ENCODE peak calls at places on chromosomes 2 and 18, in nine cellular contexts. M is H9, A is neuronal stem cell, H is IMR-90, Q is colonic mucosa, K is Peyer's patch, Y is esophagus squamous epithelium, S is tibial artery, F is uterus. R is an unnamed sample.

GRCh38 chr2:6358985-6359384 is 506.7 kb downstream of the CMPK2 start:
- DNase-seq in M (no peak), A (no peak), H (no peak), Q (no peak), K (no peak), Y (no peak), S (no peak), F (no peak), R (no peak)

GRCh38 chr18:9123520-9123919 is 13.1 kb upstream of the ANKRD12 start:
- DNase-seq in M (no peak), A (no peak), H (no peak), Q (no peak), K (no peak), Y (no peak), S (no peak), F (no peak), R (no peak)

GRCh38 chr2:220703279-220703678 is 868.8 kb downstream of the EPHA4 start:
- DNase-seq in M (no peak), A (no peak), H (peak; percentile 30), Q (no peak), K (no peak), Y (no peak), S (no peak), F (no peak), R (no peak)

GRCh38 chr2:118221952-118222594 is 133.8 kb downstream of the INSIG2 start:
- DNase-seq in M (peak; percentile 38), A (peak; percentile 52), H (peak; percentile 76), Q (peak; percentile 46), K (no peak), Y (no peak), S (no peak), F (peak; percentile 17), R (peak; percentile 12)

GRCh38 chr2:6932206-6932605 is 15.0 kb downstream of the RNF144A start:
- DNase-seq in M (no peak), A (no peak), H (no peak), Q (no peak), K (no peak), Y (no peak), S (no peak), F (no peak), R (no peak)

GRCh38 chr2:40451926-40452605 is at the start of gene SLC8A1:
- DNase-seq in M (peak; percentile 49), A (peak; percentile 51), H (peak; percentile 49), Q (no peak), K (peak; percentile 56), Y (no peak), S (peak; percentile 67), F (peak; percentile 40), R (no peak)

GRCh38 chr2:235007664-235008457 is 56.0 kb downstream of the SH3BP4 start:
- DNase-seq in M (no peak), A (no peak), H (no peak), Q (no peak), K (no peak), Y (no peak), S (no peak), F (no peak), R (no peak)

GRCh38 chr2:216626168-216626874 is 6.9 kb upstream of the IGFBP2 start:
- DNase-seq in M (no peak), A (no peak), H (no peak), Q (no peak), K (no peak), Y (no peak), S (no peak), F (no peak), R (no peak)

GRCh38 chr2:158484892-158485556 is 28.3 kb downstream of the PKP4 start:
- DNase-seq in M (no peak), A (no peak), H (no peak), Q (no peak), K (no peak), Y (no peak), S (no peak), F (no peak), R (no peak)
- H3K4me1 ChIP-seq in M (no peaks in the 10 kb centered on the region), A (peaks cover 4% of the 10 kb centered on the region), H (peaks cover 5% of the 10 kb centered on the region), Q (no peaks in the 10 kb centered on the region), K (no peaks in the 10 kb centered on the region), Y (peaks cover 34% of the 10 kb centered on the region), S (peaks cover 22% of the 10 kb centered on the region), F (no peaks in the 10 kb centered on the region), R (peaks cover 2% of the 10 kb centered on the region)

GRCh38 chr18:35458271-35458670 is 39.5 kb downstream of the INO80C start:
- DNase-seq in M (no peak), A (no peak), H (no peak), Q (no peak), K (no peak), Y (no peak), S (no peak), F (no peak), R (no peak)

GRCh38 chr18:35456181-35456850 is 41.4 kb downstream of the INO80C start:
- DNase-seq in M (no peak), A (no peak), H (peak; percentile 17), Q (peak; percentile 69), K (peak; percentile 64), Y (no peak), S (no peak), F (peak; percentile 30), R (no peak)

GRCh38 chr18:35451032-35451431 is 46.7 kb downstream of the INO80C start:
- DNase-seq in M (no peak), A (no peak), H (no peak), Q (no peak), K (no peak), Y (no peak), S (no peak), F (no peak), R (no peak)

GRCh38 chr18:35457140-35457704 is 40.5 kb downstream of the INO80C start:
- DNase-seq in M (no peak), A (no peak), H (no peak), Q (no peak), K (no peak), Y (no peak), S (no peak), F (no peak), R (no peak)

DNA sequence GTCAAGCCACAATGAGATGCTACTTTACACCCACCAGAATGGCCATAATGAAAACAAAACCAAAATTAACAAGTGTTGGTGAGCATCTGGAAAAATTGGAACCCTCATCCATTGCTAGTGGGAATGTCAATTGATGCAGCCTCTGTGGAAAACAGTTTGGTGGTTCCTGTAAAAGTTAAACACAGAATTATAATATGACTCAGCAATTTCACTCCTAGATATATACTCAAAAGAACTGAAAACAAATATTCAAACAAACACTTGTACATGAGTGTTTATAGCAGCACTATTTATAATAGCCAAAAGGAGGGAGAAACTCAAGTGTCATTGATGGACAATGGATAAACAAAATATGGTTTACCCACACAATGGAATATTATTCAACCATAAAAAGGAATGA is 43.0 kb downstream of the INO80C start:
- DNase-seq in M (no peak), A (no peak), H (no peak), Q (no peak), K (no peak), Y (no peak), S (no peak), F (no peak), R (no peak)
- H3K4me1 ChIP-seq in M (peaks cover 7% of the 10 kb centered on the region), A (peaks cover 3% of the 10 kb centered on the region), H (peaks cover 13% of the 10 kb centered on the region), Q (no peaks in the 10 kb centered on the region), K (no peaks in the 10 kb centered on the region), Y (peaks cover 57% of the 10 kb centered on the region), S (peaks cover 41% of the 10 kb centered on the region), F (no peaks in the 10 kb centered on the region), R (no peaks in the 10 kb centered on the region)

DNA sequence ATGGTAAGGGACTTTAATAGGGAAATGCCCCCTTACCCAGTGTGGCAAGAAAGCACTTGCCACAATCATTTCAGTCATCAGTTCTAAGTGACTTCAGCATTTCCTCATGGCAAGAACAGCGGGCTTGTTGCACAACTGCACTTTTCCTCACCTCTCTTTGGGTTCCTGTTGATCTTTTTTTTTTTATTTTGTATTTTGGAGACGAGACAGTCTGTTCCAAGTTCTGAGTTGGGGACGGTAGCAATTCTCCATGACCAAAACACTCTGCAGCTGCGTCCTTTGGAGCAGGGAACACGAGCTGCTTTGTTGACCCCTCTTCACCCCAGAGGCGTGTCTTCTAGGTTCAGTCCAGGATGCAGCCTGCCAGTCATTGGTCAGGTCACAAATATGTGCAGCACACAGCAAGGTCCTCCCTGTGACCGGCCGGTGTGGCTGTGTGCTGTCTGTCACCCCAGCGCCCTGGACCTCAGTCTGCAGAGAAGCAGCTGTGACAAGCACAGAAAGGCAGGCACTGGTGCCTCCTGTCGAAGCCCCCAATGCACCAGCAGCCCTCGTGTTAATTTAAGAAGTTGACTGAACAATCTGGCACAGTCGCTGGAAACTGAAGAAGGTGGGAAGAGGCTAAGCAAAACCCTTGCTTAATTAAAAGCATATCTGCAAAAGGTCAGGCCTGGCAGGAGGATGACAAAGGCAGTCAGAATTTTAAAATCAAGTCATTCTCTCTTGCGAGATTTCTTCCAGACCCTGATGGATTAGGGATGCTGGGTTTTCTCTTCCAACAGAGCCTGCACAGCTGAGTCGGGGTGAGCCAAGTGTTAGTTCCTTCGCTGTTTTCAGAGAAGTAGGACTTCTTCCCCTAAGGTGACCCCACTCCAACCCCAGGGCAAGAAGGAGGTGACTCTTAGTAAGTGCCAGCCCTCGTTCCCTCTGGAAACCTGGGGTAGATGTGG is 96.7 kb upstream of the COPS8 start:
- DNase-seq in M (no peak), A (no peak), H (no peak), Q (no peak), K (no peak), Y (no peak), S (peak; percentile 89), F (peak; percentile 72), R (no peak)
- H3K4me1 ChIP-seq in M (no peaks in the 10 kb centered on the region), A (peaks cover 9% of the 10 kb centered on the region), H (no peaks in the 10 kb centered on the region), Q (no peaks in the 10 kb centered on the region), K (no peaks in the 10 kb centered on the region), Y (no peaks in the 10 kb centered on the region), S (no peaks in the 10 kb centered on the region), F (no peaks in the 10 kb centered on the region), R (no peaks in the 10 kb centered on the region)

GRCh38 chr2:217810275-217810674 is 192.5 kb downstream of the TNS1 start:
- DNase-seq in M (no peak), A (no peak), H (no peak), Q (no peak), K (no peak), Y (no peak), S (no peak), F (no peak), R (no peak)

GRCh38 chr2:217817466-217818292 is 185.1 kb downstream of the TNS1 start:
- DNase-seq in M (no peak), A (no peak), H (no peak), Q (no peak), K (no peak), Y (no peak), S (no peak), F (peak; percentile 73), R (no peak)

GRCh38 chr2:217816396-217816869 is 186.4 kb downstream of the TNS1 start:
- DNase-seq in M (no peak), A (no peak), H (peak; percentile 46), Q (no peak), K (no peak), Y (no peak), S (no peak), F (peak; percentile 78), R (no peak)

GRCh38 chr2:217812170-217812569 is 190.6 kb downstream of the TNS1 start:
- DNase-seq in M (no peak), A (no peak), H (no peak), Q (no peak), K (no peak), Y (no peak), S (no peak), F (no peak), R (no peak)

DNA sequence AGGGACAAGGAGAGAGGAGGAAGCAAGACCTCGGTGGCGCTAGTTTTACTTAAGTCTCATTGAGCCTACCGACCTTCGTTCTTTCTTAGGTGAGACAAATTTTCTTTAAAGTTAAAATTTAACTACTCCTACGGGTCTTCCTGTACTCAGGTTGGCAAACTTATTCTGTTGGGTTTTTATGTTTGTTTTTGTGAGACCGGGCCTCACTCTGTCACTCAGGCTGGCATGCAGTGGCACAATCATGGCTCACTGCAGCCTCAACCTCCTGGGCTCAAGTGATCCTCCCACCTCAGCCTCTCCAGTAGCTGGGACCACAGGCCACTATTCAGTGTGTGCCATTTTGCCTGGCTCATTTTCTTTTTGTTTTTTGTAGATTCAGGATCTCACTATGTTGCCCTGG is 189.0 kb downstream of the TNS1 start:
- DNase-seq in M (no peak), A (no peak), H (no peak), Q (no peak), K (no peak), Y (no peak), S (no peak), F (no peak), R (no peak)
- H3K4me1 ChIP-seq in M (no peaks in the 10 kb centered on the region), A (no peaks in the 10 kb centered on the region), H (no peaks in the 10 kb centered on the region), Q (no peaks in the 10 kb centered on the region), K (no peaks in the 10 kb centered on the region), Y (peaks cover 42% of the 10 kb centered on the region), S (peaks cover 48% of the 10 kb centered on the region), F (peaks cover 22% of the 10 kb centered on the region), R (no peaks in the 10 kb centered on the region)

R was measured in CD4-positive, CD25-positive, alpha-beta regulatory T cell.